ENCODE peak calls at places on chromosomes 5 and 9, in eight cellular contexts. O, U, H, F, B, V, M and Y are unnamed samples.
A peak's percentile ranks its signal among the peaks of the same experiment; 100 is the strongest.

GRCh38 chr9:93091453-93092081 is 4.5 kb upstream of the CARD19 start:
- DNase-seq in O (peak; percentile 87), U (peak; percentile 28), H (peak; percentile 90), F (no peak), B (peak; percentile 58), V (peak; percentile 59), M (no peak), Y (no peak)

GRCh38 chr5:42074353-42074752 is 149.3 kb downstream of the FBXO4 start:
- DNase-seq in O (no peak), U (no peak), H (no peak), F (no peak), B (no peak), V (no peak), M (no peak), Y (no peak)

GRCh38 chr5:101829255-101829654 is 466.8 kb downstream of the SLCO4C1 start:
- DNase-seq in O (no peak), U (no peak), H (no peak), F (no peak), B (no peak), V (no peak), M (no peak), Y (no peak)

GRCh38 chr9:14585730-14586473 is 107.3 kb downstream of the ZDHHC21 start:
- DNase-seq in O (no peak), U (no peak), H (no peak), F (no peak), B (no peak), V (no peak), M (no peak), Y (no peak)

GRCh38 chr5:178625679-178626483 is 969 bp downstream of the CLK4 start:
- DNase-seq in O (peak; percentile 46), U (peak; percentile 59), H (no peak), F (no peak), B (no peak), V (no peak), M (peak; percentile 13), Y (no peak)

GRCh38 chr5:119049824-119050449 is 20.9 kb upstream of the DMXL1 start:
- DNase-seq in O (peak; percentile 76), U (no peak), H (peak; percentile 80), F (no peak), B (no peak), V (no peak), M (no peak), Y (no peak)

GRCh38 chr5:92939428-92939827 is 641.6 kb downstream of the NR2F1-AS1 start:
- DNase-seq in O (no peak), U (no peak), H (no peak), F (no peak), B (no peak), V (no peak), M (no peak), Y (no peak)

GRCh38 chr9:89418112-89418872 is 79.6 kb downstream of the SEMA4D start:
- DNase-seq in O (no peak), U (no peak), H (no peak), F (no peak), B (no peak), V (peak; percentile 81), M (no peak), Y (no peak)

GRCh38 chr9:374726-375125 is 160.1 kb downstream of the DOCK8 start:
- DNase-seq in O (no peak), U (no peak), H (no peak), F (no peak), B (no peak), V (no peak), M (no peak), Y (no peak)

GRCh38 chr5:114208588-114208987 is 153.3 kb upstream of the KCNN2 start:
- DNase-seq in O (no peak), U (no peak), H (no peak), F (no peak), B (no peak), V (no peak), M (no peak), Y (no peak)

GRCh38 chr5:14753292-14753691 is 88.8 kb downstream of the OTULIN start:
- DNase-seq in O (no peak), U (no peak), H (peak; percentile 10), F (no peak), B (peak; percentile 25), V (no peak), M (no peak), Y (no peak)

GRCh38 chr9:97906236-97906831 is 16.0 kb downstream of the TRMO start:
- DNase-seq in O (no peak), U (no peak), H (no peak), F (peak; percentile 43), B (no peak), V (no peak), M (no peak), Y (no peak)

GRCh38 chr5:180084638-180085561 is 13.3 kb upstream of the RNF130 start:
- DNase-seq in O (no peak), U (peak; percentile 86), H (no peak), F (no peak), B (peak; percentile 79), V (no peak), M (no peak), Y (no peak)

GRCh38 chr9:78677326-78677725 is 380.4 kb downstream of the PSAT1 start:
- DNase-seq in O (peak; percentile 84), U (no peak), H (peak; percentile 45), F (no peak), B (no peak), V (no peak), M (no peak), Y (no peak)

GRCh38 chr5:180135128-180135955 is 63.8 kb upstream of the RNF130 start:
- DNase-seq in O (peak; percentile 81), U (peak; percentile 12), H (peak; percentile 79), F (no peak), B (no peak), V (peak; percentile 53), M (no peak), Y (no peak)

GRCh38 chr5:170353011-170353890 is 35.9 kb downstream of the KCNMB1 start:
- DNase-seq in O (no peak), U (no peak), H (no peak), F (no peak), B (no peak), V (no peak), M (peak; percentile 52), Y (no peak)
- H3K4me3 ChIP-seq in O (no peak overlapping the region), U (no peak overlapping the region), H (no peak overlapping the region), F (peak overlapping the region; percentile 41), B (no peak overlapping the region), V (peak overlapping the region; percentile 28), M (no peak overlapping the region), Y (no peak overlapping the region)

GRCh38 chr5:146475906-146476305 is 28.8 kb downstream of the TCERG1 start:
- DNase-seq in O (no peak), U (no peak), H (peak; percentile 2), F (no peak), B (no peak), V (no peak), M (no peak), Y (no peak)
- H3K36me3 ChIP-seq in O (peaks cover 41% of the 10 kb centered on the region), U (peaks cover 2% of the 10 kb centered on the region), H (peaks cover 22% of the 10 kb centered on the region), F (peaks cover 70% of the 10 kb centered on the region), B (peaks cover 5% of the 10 kb centered on the region), V (peaks cover 79% of the 10 kb centered on the region), M (peaks cover 67% of the 10 kb centered on the region), Y (peaks cover 11% of the 10 kb centered on the region)

GRCh38 chr5:153711755-153712154 is 221.3 kb downstream of the GRIA1 start:
- DNase-seq in O (no peak), U (no peak), H (peak; percentile 6), F (no peak), B (no peak), V (no peak), M (no peak), Y (no peak)
- TF ChIP-seq CTCF in O (peak; percentile 24), U (no peak), H (peak; percentile 48), F (peak; percentile 52), B (peak; percentile 32), V (no peak), M (no peak), Y (no peak)

DNA sequence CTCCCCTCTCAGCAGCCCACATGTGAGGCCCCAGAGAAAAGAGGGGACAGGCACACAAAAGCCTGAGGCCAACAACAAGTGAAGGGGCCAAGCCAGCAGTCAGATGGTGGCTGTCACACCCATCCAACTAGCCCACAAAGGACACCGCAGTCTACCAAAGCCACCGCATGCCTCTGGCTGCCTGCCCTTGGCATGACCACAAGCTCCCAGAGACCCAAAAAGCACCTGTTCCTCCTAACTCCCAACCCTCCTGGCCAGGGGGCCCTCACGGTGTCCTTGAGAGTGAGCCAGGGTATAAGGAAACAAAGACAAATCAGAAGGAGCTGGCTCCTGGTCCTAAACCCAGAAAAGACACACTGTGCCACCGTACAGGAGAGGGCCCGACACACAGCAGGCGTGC is 77.8 kb upstream of the LRRTM2 start:
- DNase-seq in O (no peak), U (no peak), H (no peak), F (no peak), B (no peak), V (peak; percentile 78), M (no peak), Y (no peak)
- H3K4me3 ChIP-seq in O (no peak overlapping the region), U (no peak overlapping the region), H (no peak overlapping the region), F (peak overlapping the region; percentile 35), B (no peak overlapping the region), V (no peak overlapping the region), M (no peak overlapping the region), Y (no peak overlapping the region)